ENCODE peak calls at places on chromosomes 6 and 20, in nine cellular contexts. O, H, C, N, S, Q, G, K and R are unnamed samples.

GRCh38 chr20:8608470-8608869 is 460.4 kb upstream of the PLCB4 start:
- DNase-seq in G (no peak), C (no peak), Q (no peak), H (no peak), S (peak), K (no peak), N (no peak), O (no peak), R (no peak)

GRCh38 chr20:51360451-51361230 is 181.9 kb downstream of the NFATC2 start:
- DNase-seq in S (peak), O (no peak), C (peak), H (peak), Q (no peak), K (no peak), G (no peak), N (no peak), R (no peak)

GRCh38 chr6:109693128-109693527 is 2.0 kb downstream of the FIG4 start:
- DNase-seq in Q (no peak), C (no peak), N (no peak), K (no peak), S (no peak), H (no peak), G (no peak), O (no peak), R (no peak)

GRCh38 chr6:24838994-24839393 is 40.3 kb upstream of the ARMH2 start:
- DNase-seq in S (no peak), C (no peak), G (peak), H (no peak), O (no peak), Q (no peak), K (no peak), N (no peak), R (no peak)

GRCh38 chr6:130575971-130576370 is 210.2 kb downstream of the TMEM200A start:
- DNase-seq in G (no peak), O (no peak), C (no peak), H (no peak), K (no peak), Q (no peak), S (no peak), N (no peak), R (no peak)

GRCh38 chr6:156720739-156721714 is 56.2 kb upstream of the ARID1B start:
- DNase-seq in C (peak), S (peak), H (no peak), Q (no peak), N (peak), G (peak), K (no peak), O (no peak), R (no peak)

GRCh38 chr6:168320661-168321060 is 1.1 kb upstream of the DACT2 start:
- DNase-seq in S (no peak), Q (no peak), G (no peak), O (no peak), N (no peak), H (no peak), C (no peak), K (no peak), R (no peak)

GRCh38 chr6:89963391-89963790 is 69.1 kb downstream of the GJA10 start:
- DNase-seq in Q (no peak), O (no peak), K (no peak), H (no peak), N (no peak), S (no peak), G (no peak), C (no peak), R (no peak)

GRCh38 chr6:44569931-44570385 is 182.5 kb downstream of the CDC5L start:
- DNase-seq in G (no peak), H (no peak), N (peak), C (peak), S (no peak), O (peak), Q (peak), K (peak), R (no peak)

GRCh38 chr20:14780508-14780907 is 443.1 kb upstream of the FLRT3 start:
- DNase-seq in N (no peak), C (no peak), Q (no peak), G (no peak), S (peak), O (no peak), K (no peak), H (no peak), R (no peak)

GRCh38 chr6:56073315-56073714 is 174.1 kb downstream of the COL21A1 start:
- DNase-seq in G (no peak), K (no peak), H (no peak), S (no peak), N (no peak), C (peak), O (no peak), Q (no peak), R (no peak)

GRCh38 chr20:16004108-16004854 is 569.0 kb downstream of the KIF16B start:
- DNase-seq in S (no peak), Q (no peak), N (no peak), K (no peak), C (no peak), O (no peak), G (no peak), H (no peak), R (no peak)

GRCh38 chr20:24634855-24635254 is 165.4 kb downstream of the SYNDIG1 start:
- DNase-seq in H (peak), C (peak), G (no peak), N (peak), S (no peak), O (peak), K (no peak), Q (no peak), R (no peak)

GRCh38 chr6:116872771-116873170 is 4.3 kb upstream of the RFX6 start:
- DNase-seq in O (no peak), C (no peak), N (no peak), G (no peak), Q (no peak), H (no peak), K (no peak), S (no peak), R (no peak)

GRCh38 chr20:4384961-4385360 is 336.7 kb upstream of the PRND start:
- DNase-seq in G (no peak), K (no peak), H (no peak), N (no peak), S (no peak), Q (no peak), O (no peak), C (no peak), R (no peak)

GRCh38 chr6:168388641-168389633 is 52.0 kb upstream of the SMOC2 start:
- DNase-seq in Q (peak), S (no peak), C (no peak), H (no peak), N (no peak), G (peak), K (no peak), O (no peak), R (no peak)

GRCh38 chr6:105941616-105942412 is 144.3 kb upstream of the PRDM1 start:
- DNase-seq in C (no peak), Q (no peak), O (no peak), H (peak), G (no peak), N (no peak), S (no peak), K (no peak), R (no peak)

GRCh38 chr6:170174124-170174770 is 116.6 kb downstream of the DLL1 start:
- DNase-seq in G (peak), O (no peak), N (no peak), K (peak), Q (no peak), H (no peak), S (no peak), C (no peak), R (no peak)

GRCh38 chr20:52425253-52425652 is 233.7 kb upstream of the ZFP64 start:
- DNase-seq in H (peak), G (no peak), K (no peak), S (no peak), C (no peak), Q (no peak), N (no peak), O (no peak), R (no peak)

GRCh38 chr6:27495386-27496135 is 22.7 kb upstream of the ZNF184 start:
- DNase-seq in G (no peak), Q (peak), K (peak), H (peak), C (peak), S (peak), O (peak), N (peak), R (no peak)
- TF ChIP-seq CTCF in G (no peak), Q (peak), K (no peak), H (peak), C (no peak), S (peak), O (no peak), N (no peak), R (no peak)

GRCh38 chr6:87929843-87930288 is 117.8 kb upstream of the SPACA1 start:
- DNase-seq in Q (no peak), H (peak), K (peak), S (peak), C (peak), G (peak), N (peak), O (peak), R (peak)
- TF ChIP-seq CTCF in Q (peak), H (peak), K (peak), S (peak), C (peak), G (peak), N (peak), O (peak), R (no peak)

GRCh38 chr6:39794231-39794630 is 2.1 kb downstream of the DAAM2 start:
- DNase-seq in Q (no peak), O (no peak), H (no peak), K (no peak), N (no peak), C (no peak), G (no peak), S (no peak), R (no peak)
- TF ChIP-seq CTCF in Q (no peak), O (no peak), H (no peak), K (no peak), N (no peak), C (no peak), G (no peak), S (no peak), R (no peak)

GRCh38 chr6:148265058-148265457 is 77.6 kb upstream of the SASH1 start:
- DNase-seq in N (no peak), Q (peak), G (no peak), C (no peak), K (no peak), H (no peak), S (no peak), O (no peak), R (no peak)

GRCh38 chr6:148263961-148264360 is 78.7 kb upstream of the SASH1 start:
- DNase-seq in C (no peak), N (no peak), Q (no peak), S (no peak), O (no peak), H (no peak), K (no peak), G (no peak), R (no peak)

GRCh38 chr6:148261470-148261869 is 81.2 kb upstream of the SASH1 start:
- DNase-seq in H (no peak), C (no peak), N (no peak), O (no peak), K (no peak), Q (no peak), S (no peak), G (no peak), R (no peak)

GRCh38 chr6:148258868-148259267 is 83.8 kb upstream of the SASH1 start:
- DNase-seq in H (no peak), O (no peak), N (no peak), S (no peak), G (no peak), Q (peak), C (no peak), K (no peak), R (no peak)

DNA sequence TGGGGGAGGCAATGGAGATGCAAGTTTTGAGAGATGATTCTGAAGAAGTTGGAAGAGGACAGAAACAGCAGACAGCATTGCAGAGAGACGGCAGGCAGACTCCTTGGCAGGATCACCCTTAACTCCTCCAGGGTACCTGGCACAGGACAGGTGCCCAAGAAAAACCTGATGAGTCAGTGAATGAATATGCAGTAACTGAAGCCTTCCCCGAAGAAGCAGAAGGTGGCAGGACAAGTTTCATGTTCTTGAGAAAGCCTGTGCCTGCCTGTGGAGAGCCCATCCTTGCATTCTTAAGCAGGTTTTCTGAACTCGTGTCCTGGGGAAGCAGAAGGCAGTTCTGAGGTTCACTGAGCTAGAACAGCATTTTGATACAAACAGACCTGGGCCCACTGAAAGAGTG is 79.6 kb upstream of the SASH1 start:
- DNase-seq in N (no peak), H (no peak), O (no peak), C (no peak), G (no peak), Q (peak), S (no peak), K (no peak), R (no peak)
- TF ChIP-seq CTCF in N (no peak), H (no peak), O (no peak), C (no peak), G (no peak), Q (peak), S (no peak), K (no peak), R (no peak)

DNA sequence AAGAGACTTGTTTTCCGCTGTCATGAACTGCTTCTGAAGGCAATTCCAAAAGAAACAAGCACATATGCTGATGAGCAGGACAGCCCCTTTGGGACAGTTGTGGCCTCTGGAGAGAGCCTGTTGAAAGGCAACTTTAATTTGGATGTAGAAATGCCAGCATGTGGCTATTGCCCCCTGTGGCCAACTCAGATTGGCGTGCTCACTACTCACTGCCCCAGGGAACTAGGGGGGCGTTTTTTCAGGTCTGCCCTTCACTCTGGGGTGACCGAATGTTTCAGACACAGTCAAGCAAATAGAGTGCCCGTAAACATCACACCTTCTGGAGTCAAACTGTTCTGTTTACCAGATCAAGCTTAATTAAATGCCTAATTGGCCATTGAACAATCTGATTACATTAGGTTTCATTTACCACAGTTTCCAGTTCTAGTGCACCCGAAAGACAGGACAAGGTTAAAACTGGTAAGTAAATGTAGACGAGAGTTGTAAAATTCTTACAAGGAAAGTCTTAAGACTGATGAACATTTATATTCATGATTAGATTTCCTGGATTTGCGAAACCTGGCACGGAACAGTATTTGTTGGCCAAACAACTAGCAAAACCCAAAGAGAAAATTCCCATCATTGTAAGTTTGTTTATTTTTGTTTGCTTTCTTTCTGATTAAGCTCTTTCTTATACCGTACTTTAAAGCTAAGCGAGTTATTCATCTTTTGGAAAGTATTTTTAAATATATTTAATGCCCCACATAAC is 75.9 kb upstream of the SYNJ2 start:
- DNase-seq in G (no peak), K (no peak), Q (peak), H (no peak), C (no peak), N (no peak), S (peak), O (no peak), R (no peak)
- TF ChIP-seq CTCF in G (no peak), K (no peak), Q (peak), H (no peak), C (no peak), N (no peak), S (no peak), O (no peak), R (no peak)